ENCODE peak calls at places on chromosomes 12 and 14, in nine cellular contexts. P is stimulated activated naive CD4-positive, alpha-beta T cell; L is progenitor cell of endocrine pancreas; R is GM19239; T is hepatic stellate cell; A is cardiac muscle cell; H is SJCRH30; B is neural crest cell; S is activated T-helper 1 cell treated with anti-CD3 and anti-CD28 coated beads, Interleukin-2, amount 50 U/mL, for 16 hours. J is an unnamed sample.

GRCh38 chr14:72574687-72575086 is 319.2 kb downstream of the DPF3 start:
- DNase-seq in B (no peak), P (no peak), H (no peak), A (no peak), T (no peak), L (no peak), S (no peak), R (no peak), J (no peak)

GRCh38 chr12:124754949-124755800 is 108.5 kb downstream of the SCARB1 start:
- DNase-seq in S (no peak), B (peak), P (no peak), H (peak), L (no peak), T (peak), A (peak), R (peak), J (peak)

GRCh38 chr12:70798016-70798768 is 122.3 kb downstream of the PTPRR start:
- DNase-seq in T (no peak), P (no peak), B (no peak), L (no peak), R (no peak), A (no peak), S (no peak), H (no peak), J (no peak)

GRCh38 chr14:68681256-68681655 is 111.6 kb downstream of the ZFP36L1 start:
- DNase-seq in H (no peak), P (no peak), S (no peak), T (no peak), L (no peak), A (no peak), B (no peak), R (no peak), J (no peak)

GRCh38 chr14:75299064-75299463 is 20.4 kb downstream of the FOS start:
- DNase-seq in P (no peak), B (no peak), L (no peak), S (no peak), R (no peak), T (no peak), H (no peak), A (peak), J (peak)

GRCh38 chr14:22830329-22831010 is 783 bp downstream of the MRPL52 start:
- DNase-seq in L (no peak), P (no peak), H (no peak), R (no peak), A (no peak), S (no peak), B (no peak), T (no peak), J (no peak)

GRCh38 chr14:91376547-91377477 is 40.8 kb downstream of the CCDC88C start:
- DNase-seq in L (no peak), R (no peak), S (no peak), P (no peak), T (no peak), B (no peak), H (no peak), A (no peak), J (no peak)

GRCh38 chr14:58299665-58300202 is 1.4 kb downstream of the ARID4A start:
- DNase-seq in R (no peak), H (peak), S (no peak), P (no peak), T (peak), L (no peak), B (no peak), A (peak), J (no peak)

GRCh38 chr14:97444248-97444647 is 647.1 kb downstream of the VRK1 start:
- DNase-seq in R (no peak), B (no peak), T (no peak), H (no peak), S (no peak), A (no peak), L (no peak), P (no peak), J (no peak)

GRCh38 chr14:42023452-42023851 is 416.8 kb downstream of the LRFN5 start:
- DNase-seq in H (no peak), A (no peak), P (no peak), L (no peak), S (no peak), R (no peak), T (no peak), B (no peak), J (no peak)

GRCh38 chr14:64208261-64208660 is 85.9 kb downstream of the ESR2 start:
- DNase-seq in A (no peak), S (no peak), T (no peak), L (no peak), R (no peak), H (no peak), P (no peak), B (no peak), J (no peak)

GRCh38 chr14:49463146-49463545 is 123.0 kb downstream of the RPS29 start:
- DNase-seq in P (no peak), R (no peak), T (no peak), A (no peak), L (no peak), H (no peak), B (no peak), S (no peak), J (no peak)

GRCh38 chr12:18601962-18602361 is 135.8 kb downstream of the PLCZ1 start:
- DNase-seq in S (no peak), B (no peak), H (no peak), A (no peak), R (no peak), L (no peak), T (no peak), P (no peak), J (no peak)

GRCh38 chr14:83556746-83557460 is 1973.0 kb upstream of the FLRT2 start:
- DNase-seq in L (no peak), P (no peak), A (peak), R (no peak), S (no peak), T (no peak), B (no peak), H (no peak), J (no peak)

GRCh38 chr14:51860836-51861583 is 598 bp downstream of the GNG2 start:
- DNase-seq in B (no peak), A (peak), H (no peak), R (no peak), S (no peak), P (no peak), T (peak), L (no peak), J (no peak)

GRCh38 chr14:55411426-55412389 is at the start of gene ATG14:
- DNase-seq in S (peak), A (peak), R (peak), B (peak), T (peak), P (peak), L (peak), H (peak), J (no peak)

GRCh38 chr14:28609228-28609828 is 157.3 kb upstream of the FOXG1 start:
- DNase-seq in H (peak), T (no peak), A (peak), L (peak), R (no peak), S (no peak), P (no peak), B (peak), J (peak)

GRCh38 chr12:131242741-131243496 is 289.2 kb downstream of the ADGRD1 start:
- DNase-seq in L (no peak), P (no peak), S (no peak), H (peak), R (no peak), A (no peak), T (no peak), B (peak), J (peak)

GRCh38 chr14:95182379-95182778 is 25.1 kb upstream of the DICER1 start:
- DNase-seq in R (no peak), S (no peak), L (no peak), B (no peak), P (no peak), A (no peak), H (no peak), T (no peak), J (no peak)

GRCh38 chr12:110304061-110304551 is 23.1 kb downstream of the ATP2A2 start:
- DNase-seq in L (no peak), P (no peak), S (no peak), H (no peak), R (no peak), T (no peak), A (peak), B (no peak), J (no peak)

GRCh38 chr14:104099096-104100041 is 13.9 kb downstream of the ASPG start:
- DNase-seq in P (no peak), T (no peak), H (peak), B (no peak), L (no peak), R (no peak), S (no peak), A (no peak), J (no peak)